ENCODE peak calls at places on chromosome 1, in four cellular contexts. G, M, Q and V are unnamed samples.

GRCh38 chr1:71788113-71788512 is 494.2 kb downstream of the NEGR1 start:
- DNase-seq in Q (no peak), M (no peak), G (no peak), V (no peak)

GRCh38 chr1:1418464-1419362 is 2.4 kb downstream of the ANKRD65 start:
- DNase-seq in M (peak), Q (no peak), G (no peak), V (no peak)

GRCh38 chr1:8646996-8647395 is 170.4 kb downstream of the RERE start:
- DNase-seq in Q (no peak), G (no peak), M (no peak), V (no peak)

GRCh38 chr1:168081373-168082007 is 55.2 kb downstream of the GPR161 start:
- DNase-seq in G (no peak), M (no peak), Q (peak), V (no peak)

GRCh38 chr1:109229531-109230127 is 15.9 kb downstream of the SARS1 start:
- DNase-seq in M (peak), Q (no peak), G (no peak), V (no peak)

GRCh38 chr1:20071416-20071815 is 1.4 kb downstream of the PLA2G5 start:
- DNase-seq in G (no peak), Q (no peak), M (no peak), V (no peak)

GRCh38 chr1:112133487-112133886 is 144.0 kb upstream of the KCND3 start:
- DNase-seq in M (no peak), G (no peak), Q (no peak), V (no peak)

GRCh38 chr1:209190591-209191241 is 392.8 kb upstream of the CAMK1G start:
- DNase-seq in Q (peak), M (peak), G (peak), V (peak)

GRCh38 chr1:114695430-114696093 is at the start of gene AMPD1:
- DNase-seq in G (no peak), M (no peak), Q (no peak), V (no peak)

GRCh38 chr1:118786454-118787155 is 201.5 kb downstream of the TBX15 start:
- DNase-seq in Q (no peak), M (no peak), G (no peak), V (no peak)

GRCh38 chr1:54151013-54151412 is 1.8 kb downstream of the CDCP2 start:
- DNase-seq in G (no peak), Q (no peak), M (no peak), V (no peak)

GRCh38 chr1:47818682-47819502 is 178.3 kb downstream of the TRABD2B start:
- DNase-seq in M (no peak), G (no peak), Q (no peak), V (no peak)

GRCh38 chr1:198123146-198123545 is 33.7 kb upstream of the NEK7 start:
- DNase-seq in G (no peak), M (no peak), Q (no peak), V (no peak)

GRCh38 chr1:223109581-223110026 is 33.4 kb downstream of the TLR5 start:
- DNase-seq in M (no peak), G (no peak), Q (no peak), V (no peak)

GRCh38 chr1:223713546-223714420 is 1.4 kb downstream of the CAPN2 start:
- DNase-seq in Q (no peak), M (peak), G (no peak), V (no peak)

GRCh38 chr1:219092206-219092605 is 81.5 kb upstream of the LYPLAL1 start:
- DNase-seq in G (no peak), Q (no peak), M (no peak), V (no peak)

GRCh38 chr1:61742620-61743431 is 546 bp downstream of the PATJ start:
- DNase-seq in Q (no peak), G (no peak), M (peak), V (no peak)

GRCh38 chr1:6852136-6852890 is 67.1 kb downstream of the CAMTA1 start:
- DNase-seq in G (no peak), Q (no peak), M (no peak), V (no peak)

GRCh38 chr1:25569599-25570458 is 26.4 kb downstream of the LDLRAP1 start:
- DNase-seq in M (no peak), Q (no peak), G (no peak), V (no peak)

GRCh38 chr1:173416034-173416433 is 61.1 kb upstream of the PRDX6 start:
- DNase-seq in G (no peak), M (no peak), Q (no peak), V (no peak)

GRCh38 chr1:39609618-39610331 is 29.7 kb downstream of the HEYL start:
- DNase-seq in M (peak), G (peak), Q (peak), V (peak)

GRCh38 chr1:11024545-11024944 is 12.1 kb downstream of the TARDBP start:
- DNase-seq in Q (no peak), M (no peak), G (no peak), V (no peak)

GRCh38 chr1:16242556-16243407 is 5.8 kb upstream of the CPLANE2 start:
- DNase-seq in Q (no peak), G (no peak), M (no peak), V (no peak)

GRCh38 chr1:76759950-76760349 is 107.3 kb upstream of the ST6GALNAC5 start:
- DNase-seq in G (peak), Q (peak), M (no peak), V (peak)

GRCh38 chr1:28144203-28145135 is 32.0 kb downstream of the PTAFR start:
- DNase-seq in Q (peak), G (no peak), M (no peak), V (no peak)

GRCh38 chr1:168092566-168093355 is 44.0 kb downstream of the GPR161 start:
- DNase-seq in M (peak), G (no peak), Q (no peak), V (no peak)

GRCh38 chr1:96843196-96843595 is 121.6 kb downstream of the PTBP2 start:
- DNase-seq in Q (peak), G (no peak), M (no peak), V (no peak)

GRCh38 chr1:217453816-217454215 is 177.1 kb downstream of the GPATCH2 start:
- DNase-seq in Q (no peak), G (no peak), M (no peak), V (no peak)

GRCh38 chr1:17239420-17239819 is 9.5 kb upstream of the PADI3 start:
- DNase-seq in M (peak), Q (peak), G (peak), V (peak)

GRCh38 chr1:185479781-185480180 is 162.7 kb upstream of the IVNS1ABP start:
- DNase-seq in M (no peak), G (no peak), Q (no peak), V (no peak)

GRCh38 chr1:55825486-55825885 is 610.3 kb upstream of the USP24 start:
- DNase-seq in G (no peak), Q (no peak), M (no peak), V (no peak)

GRCh38 chr1:55826413-55827080 is 611.4 kb upstream of the USP24 start:
- DNase-seq in G (no peak), Q (no peak), M (no peak), V (no peak)

GRCh38 chr1:55827350-55827749 is 612.2 kb upstream of the USP24 start:
- DNase-seq in M (no peak), Q (no peak), G (no peak), V (no peak)

GRCh38 chr1:55823521-55824296 is 608.5 kb upstream of the USP24 start:
- DNase-seq in G (no peak), Q (no peak), M (no peak), V (no peak)

GRCh38 chr1:55822896-55823295 is 607.7 kb upstream of the USP24 start:
- DNase-seq in Q (no peak), M (no peak), G (no peak), V (no peak)
- H3K4me3 ChIP-seq in Q (no peak), M (no peak), G (no peak), V (no peak)

GRCh38 chr1:89896105-89896942 is 75.5 kb downstream of the LRRC8D start:
- DNase-seq in M (no peak), Q (no peak), G (no peak), V (no peak)
- H3K4me3 ChIP-seq in M (no peak), Q (no peak), G (no peak), V (no peak)

GRCh38 chr1:160149235-160149634 is 2.2 kb upstream of the ATP1A4 start:
- DNase-seq in M (no peak), Q (no peak), G (no peak), V (no peak)
- H3K4me3 ChIP-seq in M (no peak), Q (no peak), G (no peak), V (no peak)

GRCh38 chr1:200038987-200039848 is 11.7 kb downstream of the NR5A2 start:
- DNase-seq in G (no peak), Q (peak), M (peak), V (no peak)

GRCh38 chr1:200039849-200040479 is 12.5 kb downstream of the NR5A2 start:
- DNase-seq in Q (no peak), M (peak), G (no peak), V (no peak)

GRCh38 chr1:200037501-200037900 is 10.0 kb downstream of the NR5A2 start:
- DNase-seq in G (no peak), Q (no peak), M (no peak), V (no peak)

GRCh38 chr1:200037904-200038644 is 10.6 kb downstream of the NR5A2 start:
- DNase-seq in M (peak), Q (no peak), G (no peak), V (no peak)

DNA sequence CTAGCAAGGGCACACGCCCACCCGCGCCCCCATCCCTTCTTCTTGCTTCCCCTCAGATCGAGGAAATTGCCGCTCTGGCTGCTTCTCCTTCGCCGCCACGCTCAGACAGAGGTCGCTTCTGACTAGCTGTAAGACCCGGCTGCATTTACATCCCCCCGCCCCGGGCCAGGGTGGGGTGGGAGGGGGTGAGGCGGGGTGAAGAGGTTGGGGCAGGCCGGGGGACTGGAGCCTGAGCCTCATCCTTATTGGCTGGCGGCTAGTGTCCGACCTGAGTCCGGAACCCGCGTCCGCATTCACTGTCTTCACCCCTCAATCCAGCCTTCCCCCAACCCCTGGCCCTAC is 11.1 kb downstream of the NR5A2 start:
- DNase-seq in Q (no peak), M (peak), G (no peak), V (no peak)
- H3K4me3 ChIP-seq in Q (peak), M (peak), G (no peak), V (no peak)